ENCODE peak calls at places on chromosome 22, in seven cellular contexts. T, U, H, C, R, D and Z are unnamed samples.

GRCh38 chr22:20783844-20784723 is 10.2 kb downstream of the SERPIND1 start:
- DNase-seq in T (peak), U (peak), H (peak), C (no peak), R (no peak), D (no peak), Z (peak)

GRCh38 chr22:23128269-23129108 is 13.3 kb downstream of the RSPH14 start:
- DNase-seq in T (peak), U (peak), H (peak), C (no peak), R (peak), D (peak), Z (peak)

GRCh38 chr22:37377927-37378326 is 49.4 kb downstream of the ELFN2 start:
- DNase-seq in T (no peak), U (no peak), H (no peak), C (no peak), R (no peak), D (no peak), Z (no peak)

GRCh38 chr22:36873614-36874308 is 13.0 kb downstream of the NCF4 start:
- DNase-seq in T (peak), U (peak), H (peak), C (no peak), R (no peak), D (peak), Z (peak)

GRCh38 chr22:23075525-23076216 is 5.4 kb downstream of the GNAZ start:
- DNase-seq in T (no peak), U (no peak), H (no peak), C (no peak), R (no peak), D (peak), Z (no peak)

GRCh38 chr22:27637604-27638003 is 164.0 kb downstream of the MN1 start:
- DNase-seq in T (no peak), U (no peak), H (no peak), C (no peak), R (no peak), D (no peak), Z (no peak)

GRCh38 chr22:38203090-38203810 is 1.5 kb downstream of the MAFF start:
- DNase-seq in T (peak), U (peak), H (no peak), C (no peak), R (peak), D (peak), Z (no peak)

GRCh38 chr22:43616645-43617044 is 195.5 kb downstream of the EFCAB6 start:
- DNase-seq in T (no peak), U (no peak), H (no peak), C (no peak), R (no peak), D (no peak), Z (no peak)

GRCh38 chr22:20433191-20433590 is 4.4 kb downstream of the SCARF2 start:
- DNase-seq in T (no peak), U (peak), H (no peak), C (no peak), R (no peak), D (peak), Z (no peak)

GRCh38 chr22:39290248-39290720 is 29.1 kb downstream of the RPL3 start:
- DNase-seq in T (no peak), U (no peak), H (no peak), C (no peak), R (no peak), D (peak), Z (no peak)

GRCh38 chr22:48318575-48319320 is 1508.9 kb downstream of the BRD1 start:
- DNase-seq in T (no peak), U (no peak), H (no peak), C (no peak), R (no peak), D (peak), Z (no peak)

GRCh38 chr22:47370448-47371262 is 608.2 kb downstream of the TBC1D22A start:
- DNase-seq in T (no peak), U (no peak), H (no peak), C (no peak), R (no peak), D (peak), Z (no peak)

GRCh38 chr22:42979606-42980005 is 35.3 kb downstream of the PACSIN2 start:
- DNase-seq in T (no peak), U (no peak), H (no peak), C (no peak), R (no peak), D (no peak), Z (no peak)

GRCh38 chr22:42381152-42381551 is 51.1 kb downstream of the NFAM1 start:
- DNase-seq in T (no peak), U (no peak), H (no peak), C (no peak), R (no peak), D (no peak), Z (no peak)

GRCh38 chr22:49704345-49705215 is 123.1 kb downstream of the BRD1 start:
- DNase-seq in T (no peak), U (no peak), H (no peak), C (no peak), R (no peak), D (peak), Z (no peak)

DNA sequence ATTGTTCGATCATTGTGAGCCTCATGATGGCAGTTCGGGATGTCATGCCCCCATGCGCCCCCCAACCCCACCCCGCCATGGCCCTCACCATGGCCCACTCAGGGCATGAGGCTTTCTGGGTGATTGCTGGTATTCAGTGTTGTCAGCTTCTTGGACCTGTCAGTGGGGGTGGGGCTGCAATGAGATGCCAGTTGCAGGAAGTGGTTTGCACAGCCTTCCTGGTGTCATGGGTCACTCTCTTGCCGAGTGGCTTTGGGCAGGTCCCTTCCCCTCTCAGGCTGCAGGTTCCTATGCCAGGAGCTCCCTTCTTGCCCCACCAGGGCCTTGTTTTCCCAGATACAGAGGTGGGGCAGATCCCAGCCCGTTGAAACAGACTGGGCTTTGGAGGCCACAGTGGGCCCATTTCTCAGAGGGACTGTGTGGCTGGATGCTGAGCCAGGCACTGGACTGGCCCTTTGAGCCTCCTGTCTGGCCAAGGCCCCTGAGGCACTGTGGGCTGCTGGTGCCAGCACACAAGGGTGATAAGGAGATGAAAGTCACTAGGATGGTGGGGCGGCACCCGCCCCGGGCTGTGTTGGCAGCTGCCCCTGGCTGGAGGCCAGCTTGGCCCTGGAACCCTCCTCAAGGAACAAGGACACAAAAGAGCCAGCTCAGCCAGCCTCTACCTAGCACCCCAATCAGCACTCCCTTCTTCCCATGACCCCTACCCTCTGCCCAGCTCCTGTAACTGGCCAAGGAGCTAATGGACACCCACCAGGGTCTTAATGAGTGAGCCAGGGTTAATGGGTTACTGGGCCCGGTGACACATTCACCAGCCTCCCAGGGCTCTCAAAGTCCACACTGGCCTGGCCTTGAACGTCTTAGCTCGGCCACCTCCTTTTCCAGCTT is 1.5 kb upstream of the GGT1 start:
- DNase-seq in T (peak), U (no peak), H (peak), C (no peak), R (no peak), D (no peak), Z (no peak)
- TF ChIP-seq POLR2A in T (no peak), U (no peak), H (no peak), C (no peak), R (no peak), D (no peak), Z (no peak)

GRCh38 chr22:31104869-31105268 is 2.5 kb downstream of the SELENOM start:
- DNase-seq in T (no peak), U (peak), H (no peak), C (no peak), R (no peak), D (peak), Z (no peak)

GRCh38 chr22:31106651-31107205 is 640 bp downstream of the SELENOM start:
- DNase-seq in T (peak), U (peak), H (no peak), C (no peak), R (peak), D (no peak), Z (no peak)

GRCh38 chr22:31105282-31105929 is 2.0 kb downstream of the SELENOM start:
- DNase-seq in T (no peak), U (peak), H (no peak), C (no peak), R (no peak), D (peak), Z (no peak)

GRCh38 chr22:31106001-31106571 is 1.3 kb downstream of the SELENOM start:
- DNase-seq in T (peak), U (peak), H (no peak), C (no peak), R (no peak), D (peak), Z (no peak)

DNA sequence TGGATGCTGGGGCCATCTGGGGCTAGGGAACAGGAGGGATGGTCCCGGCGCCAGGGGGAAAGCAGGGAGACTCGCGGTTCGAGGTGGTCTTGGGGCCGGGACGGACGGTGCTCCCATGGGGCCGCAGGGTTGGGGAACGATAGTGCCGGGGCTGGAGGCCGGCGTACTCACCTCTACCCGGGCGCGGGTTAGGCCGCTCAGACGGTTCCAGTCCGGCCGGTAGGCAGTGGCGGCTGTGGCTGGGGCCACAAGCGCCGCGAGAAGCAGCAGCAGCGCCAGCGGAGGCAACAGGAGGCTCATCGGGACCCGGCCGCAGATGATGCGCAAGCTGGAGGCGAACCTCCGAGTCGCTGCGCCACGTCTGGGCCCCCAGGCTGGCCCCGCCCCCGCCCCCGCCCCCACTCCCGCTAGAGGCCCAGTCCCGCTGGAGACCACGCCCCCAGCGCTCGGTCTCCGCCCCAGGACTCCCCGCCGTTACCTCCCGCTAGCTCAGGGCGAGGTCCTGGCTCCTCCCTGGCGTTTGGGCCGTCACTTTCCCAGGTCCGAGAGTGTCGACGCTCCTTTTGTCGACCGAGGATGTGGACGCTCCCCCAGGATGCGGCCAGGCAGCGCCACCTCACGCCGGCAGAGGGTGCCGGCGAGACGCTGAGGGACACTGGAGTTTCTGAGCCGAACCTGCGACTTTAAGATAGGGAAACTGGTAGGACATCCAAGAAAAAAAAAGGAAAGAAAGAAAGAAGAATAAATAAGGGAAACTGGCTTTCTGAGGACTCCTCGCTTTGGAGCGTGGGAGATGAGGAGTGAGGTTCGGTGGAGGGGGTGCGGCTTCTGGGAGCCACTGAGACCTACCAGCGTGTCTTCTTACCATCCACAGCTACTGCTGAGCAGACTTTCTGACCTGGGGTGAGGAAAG is at the start of gene SELENOM:
- DNase-seq in T (peak), U (peak), H (peak), C (peak), R (peak), D (peak), Z (peak)
- TF ChIP-seq POLR2A in T (peak), U (peak), H (no peak), C (no peak), R (peak), D (no peak), Z (no peak)

DNA sequence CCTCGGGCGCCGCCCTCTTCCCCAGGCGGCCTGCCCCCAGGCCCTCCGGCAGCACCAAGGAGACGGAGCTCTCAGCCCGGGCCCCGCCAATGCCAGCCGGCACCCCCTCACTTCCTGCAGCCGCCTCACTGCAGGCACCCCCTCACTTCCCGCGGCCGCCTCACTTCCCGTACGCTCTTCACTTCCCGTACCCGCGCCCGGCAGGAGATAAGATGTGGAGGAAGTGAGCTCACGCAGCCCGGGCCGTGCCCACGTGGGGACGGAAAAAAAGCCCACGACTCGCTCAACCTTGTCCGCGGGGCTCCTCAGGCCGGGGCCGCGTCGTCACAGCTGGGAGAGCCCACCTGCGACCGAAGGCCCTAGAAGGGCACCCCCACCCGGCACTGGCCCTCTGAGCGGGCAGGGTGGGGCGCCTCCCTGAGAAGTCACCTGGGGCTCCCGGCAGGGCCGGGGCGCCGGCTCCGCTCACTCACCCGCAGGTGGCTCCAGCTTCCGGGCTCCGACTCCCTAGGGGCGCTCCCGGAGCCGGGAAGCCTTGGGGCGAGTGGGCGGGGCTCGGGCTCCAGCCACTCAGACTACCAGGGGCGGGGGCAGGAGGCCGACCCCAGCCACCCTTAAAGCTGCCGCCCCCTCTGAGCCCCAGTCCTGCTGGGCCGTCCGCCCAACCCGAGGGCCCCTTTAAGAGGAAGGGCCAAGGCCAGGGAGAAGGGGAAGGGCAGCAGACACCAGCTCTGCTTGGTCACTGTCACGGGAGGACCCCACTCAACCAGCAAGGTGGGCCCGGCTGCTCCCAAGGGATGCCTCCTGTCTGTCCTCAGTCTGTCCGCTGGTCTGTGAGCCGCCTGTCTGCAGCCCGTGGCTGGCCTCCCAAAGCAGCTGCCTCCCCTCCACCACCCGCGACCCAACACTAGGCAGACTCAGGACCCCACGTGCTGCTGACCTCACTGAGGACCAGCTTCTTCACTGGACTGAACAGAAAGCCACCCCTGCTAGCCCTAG is 31.4 kb downstream of the PISD start:
- DNase-seq in T (peak), U (peak), H (peak), C (peak), R (peak), D (peak), Z (peak)
- TF ChIP-seq POLR2A in T (peak), U (peak), H (no peak), C (no peak), R (peak), D (no peak), Z (peak)

GRCh38 chr22:45007946-45008852 is 1.6 kb downstream of the PHF21B start:
- DNase-seq in T (peak), U (no peak), H (no peak), C (no peak), R (peak), D (no peak), Z (no peak)

GRCh38 chr22:45007247-45007945 is 2.4 kb downstream of the PHF21B start:
- DNase-seq in T (peak), U (peak), H (peak), C (no peak), R (peak), D (no peak), Z (no peak)

GRCh38 chr22:45008853-45009751 is 703 bp downstream of the PHF21B start:
- DNase-seq in T (peak), U (no peak), H (no peak), C (no peak), R (peak), D (no peak), Z (no peak)

GRCh38 chr22:45010532-45010900 is 711 bp upstream of the PHF21B start:
- DNase-seq in T (no peak), U (no peak), H (no peak), C (no peak), R (no peak), D (no peak), Z (no peak)

GRCh38 chr22:45009881-45010531 is at the start of gene PHF21B:
- DNase-seq in T (peak), U (peak), H (no peak), C (no peak), R (peak), D (no peak), Z (peak)
- TF ChIP-seq POLR2A in T (peak), U (no peak), H (no peak), C (no peak), R (peak), D (no peak), Z (no peak)

DNA sequence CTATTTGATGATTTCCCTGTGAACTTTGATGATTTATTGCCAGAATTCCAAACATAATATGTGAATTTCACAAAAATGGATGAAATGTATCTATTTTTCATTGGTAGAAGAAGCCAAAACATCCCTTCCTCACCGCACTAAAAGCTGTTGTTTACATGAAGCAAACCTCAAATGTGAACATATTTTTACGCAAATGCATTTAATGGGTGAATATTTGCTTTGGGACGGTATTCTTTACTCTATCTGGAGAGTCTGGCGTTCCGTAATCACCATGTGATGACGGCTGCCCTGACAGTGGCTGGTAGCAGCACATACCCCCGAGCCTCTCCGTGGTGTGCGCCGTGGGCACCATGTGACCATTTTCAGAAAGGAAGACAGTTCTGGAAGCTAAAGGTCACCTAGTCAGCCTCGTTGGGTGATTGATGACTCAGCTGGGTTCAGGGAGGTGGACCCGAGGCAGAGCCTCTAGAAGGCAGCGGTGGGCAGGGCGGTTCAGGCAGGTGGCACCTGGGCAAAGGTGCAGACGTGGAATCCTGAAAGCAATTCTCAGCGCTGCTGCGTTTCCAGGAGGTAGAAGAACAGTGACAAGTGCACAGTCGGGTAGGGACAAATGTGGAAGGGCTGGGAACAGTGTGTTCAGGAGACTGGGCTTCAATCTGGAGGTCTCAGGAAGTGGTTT is 45.3 kb downstream of the PPARA start:
- DNase-seq in T (no peak), U (no peak), H (no peak), C (no peak), R (no peak), D (no peak), Z (no peak)
- TF ChIP-seq POLR2A in T (no peak), U (no peak), H (no peak), C (no peak), R (no peak), D (no peak), Z (no peak)

GRCh38 chr22:21965762-21966288 is 13.2 kb upstream of the PPM1F start:
- DNase-seq in T (no peak), U (no peak), H (no peak), C (no peak), R (no peak), D (no peak), Z (no peak)
- TF ChIP-seq POLR2A in T (no peak), U (no peak), H (no peak), C (no peak), R (no peak), D (no peak), Z (no peak)

GRCh38 chr22:29693671-29694070 is 26.1 kb upstream of the CABP7 start:
- DNase-seq in T (no peak), U (no peak), H (no peak), C (no peak), R (peak), D (no peak), Z (no peak)
- TF ChIP-seq POLR2A in T (no peak), U (no peak), H (no peak), C (no peak), R (no peak), D (no peak), Z (no peak)